ENCODE peak calls at places on chromosomes 1 and 21, in four cellular contexts. One of them, this sample, is unnamed.

GRCh38 chr1:150577557-150578277 is 1.7 kb downstream of the MCL1 start:
- DNase-seq in neuronal stem cell: no peak
- DNase-seq in CD4-positive, CD25-positive, alpha-beta regulatory T cell: peak
- DNase-seq in GM23338: peak
- DNase-seq in this sample: peak

GRCh38 chr1:27655151-27655929 is 16.7 kb downstream of the IFI6 start:
- DNase-seq in neuronal stem cell: no peak
- DNase-seq in CD4-positive, CD25-positive, alpha-beta regulatory T cell: no peak
- DNase-seq in GM23338: peak
- DNase-seq in this sample: no peak

GRCh38 chr1:26126321-26127084 is 14.9 kb downstream of the PDIK1L start:
- DNase-seq in neuronal stem cell: no peak
- DNase-seq in CD4-positive, CD25-positive, alpha-beta regulatory T cell: peak
- DNase-seq in GM23338: no peak
- DNase-seq in this sample: no peak

GRCh38 chr1:93964777-93965200 is 55.6 kb upstream of the GCLM start:
- DNase-seq in neuronal stem cell: no peak
- DNase-seq in CD4-positive, CD25-positive, alpha-beta regulatory T cell: no peak
- DNase-seq in GM23338: no peak
- DNase-seq in this sample: peak

GRCh38 chr1:244246334-244246733 is 195.3 kb downstream of the ZBTB18 start:
- DNase-seq in neuronal stem cell: no peak
- DNase-seq in CD4-positive, CD25-positive, alpha-beta regulatory T cell: no peak
- DNase-seq in GM23338: no peak
- DNase-seq in this sample: no peak

GRCh38 chr1:25550683-25551310 is 7.4 kb downstream of the LDLRAP1 start:
- DNase-seq in neuronal stem cell: no peak
- DNase-seq in CD4-positive, CD25-positive, alpha-beta regulatory T cell: no peak
- DNase-seq in GM23338: no peak
- DNase-seq in this sample: no peak

GRCh38 chr1:197485790-197486189 is 217.7 kb downstream of the CRB1 start:
- DNase-seq in neuronal stem cell: no peak
- DNase-seq in CD4-positive, CD25-positive, alpha-beta regulatory T cell: no peak
- DNase-seq in GM23338: no peak
- DNase-seq in this sample: no peak

GRCh38 chr1:22177354-22178003 is 34.6 kb upstream of the WNT4 start:
- DNase-seq in neuronal stem cell: no peak
- DNase-seq in CD4-positive, CD25-positive, alpha-beta regulatory T cell: no peak
- DNase-seq in GM23338: no peak
- DNase-seq in this sample: no peak

GRCh38 chr1:20100632-20101355 is 18.5 kb downstream of the PLA2G2D start:
- DNase-seq in neuronal stem cell: peak
- DNase-seq in CD4-positive, CD25-positive, alpha-beta regulatory T cell: peak
- DNase-seq in GM23338: peak
- DNase-seq in this sample: peak

GRCh38 chr1:202264300-202265075 is 70.9 kb downstream of the LGR6 start:
- DNase-seq in neuronal stem cell: no peak
- DNase-seq in CD4-positive, CD25-positive, alpha-beta regulatory T cell: no peak
- DNase-seq in GM23338: no peak
- DNase-seq in this sample: no peak

GRCh38 chr1:171185064-171185463 is at the start of gene FMO2:
- DNase-seq in neuronal stem cell: no peak
- DNase-seq in CD4-positive, CD25-positive, alpha-beta regulatory T cell: no peak
- DNase-seq in GM23338: peak
- DNase-seq in this sample: no peak

GRCh38 chr1:57307382-57307781 is 116.5 kb downstream of the DAB1 start:
- DNase-seq in neuronal stem cell: no peak
- DNase-seq in CD4-positive, CD25-positive, alpha-beta regulatory T cell: peak
- DNase-seq in GM23338: peak
- DNase-seq in this sample: no peak

GRCh38 chr1:173861731-173862145 is 6.1 kb downstream of the GAS5 start:
- DNase-seq in neuronal stem cell: no peak
- DNase-seq in CD4-positive, CD25-positive, alpha-beta regulatory T cell: no peak
- DNase-seq in GM23338: peak
- DNase-seq in this sample: no peak

GRCh38 chr1:212030936-212031528 is 4.3 kb downstream of the INTS7 start:
- DNase-seq in neuronal stem cell: no peak
- DNase-seq in CD4-positive, CD25-positive, alpha-beta regulatory T cell: no peak
- DNase-seq in GM23338: no peak
- DNase-seq in this sample: peak

GRCh38 chr1:204095248-204095640 is 22.3 kb downstream of the SOX13 start:
- DNase-seq in neuronal stem cell: no peak
- DNase-seq in CD4-positive, CD25-positive, alpha-beta regulatory T cell: no peak
- DNase-seq in GM23338: no peak
- DNase-seq in this sample: no peak

GRCh38 chr1:63922848-63923247 is 149.0 kb downstream of the ROR1 start:
- DNase-seq in neuronal stem cell: no peak
- DNase-seq in CD4-positive, CD25-positive, alpha-beta regulatory T cell: no peak
- DNase-seq in GM23338: no peak
- DNase-seq in this sample: no peak

GRCh38 chr1:43452789-43453441 is 816 bp downstream of the HYI start:
- DNase-seq in neuronal stem cell: peak
- DNase-seq in CD4-positive, CD25-positive, alpha-beta regulatory T cell: no peak
- DNase-seq in GM23338: peak
- DNase-seq in this sample: no peak

GRCh38 chr1:68481041-68481440 is 15.8 kb downstream of the DEPDC1 start:
- DNase-seq in neuronal stem cell: no peak
- DNase-seq in CD4-positive, CD25-positive, alpha-beta regulatory T cell: no peak
- DNase-seq in GM23338: no peak
- DNase-seq in this sample: peak

GRCh38 chr1:31576743-31577455 is 584 bp downstream of the TINAGL1 start:
- DNase-seq in neuronal stem cell: no peak
- DNase-seq in CD4-positive, CD25-positive, alpha-beta regulatory T cell: no peak
- DNase-seq in GM23338: no peak
- DNase-seq in this sample: no peak

GRCh38 chr1:32204943-32205361 is 519 bp upstream of the IQCC start:
- DNase-seq in neuronal stem cell: no peak
- DNase-seq in CD4-positive, CD25-positive, alpha-beta regulatory T cell: no peak
- DNase-seq in GM23338: peak
- DNase-seq in this sample: no peak

GRCh38 chr1:226310123-226310540 is 1.2 kb upstream of the LIN9 start:
- DNase-seq in neuronal stem cell: no peak
- DNase-seq in CD4-positive, CD25-positive, alpha-beta regulatory T cell: no peak
- DNase-seq in GM23338: peak
- DNase-seq in this sample: no peak

GRCh38 chr1:5661196-5662130 is 330.8 kb downstream of the NPHP4 start:
- DNase-seq in neuronal stem cell: no peak
- DNase-seq in CD4-positive, CD25-positive, alpha-beta regulatory T cell: no peak
- DNase-seq in GM23338: no peak
- DNase-seq in this sample: no peak

GRCh38 chr1:115668579-115668978 is 26.8 kb downstream of the VANGL1 start:
- DNase-seq in neuronal stem cell: no peak
- DNase-seq in CD4-positive, CD25-positive, alpha-beta regulatory T cell: no peak
- DNase-seq in GM23338: no peak
- DNase-seq in this sample: peak

GRCh38 chr21:44058652-44058964 is 46.5 kb downstream of the TRAPPC10 start:
- DNase-seq in neuronal stem cell: no peak
- DNase-seq in CD4-positive, CD25-positive, alpha-beta regulatory T cell: no peak
- DNase-seq in GM23338: no peak
- DNase-seq in this sample: no peak

GRCh38 chr1:184075040-184076029 is 23.8 kb downstream of the TSEN15 start:
- DNase-seq in neuronal stem cell: no peak
- DNase-seq in CD4-positive, CD25-positive, alpha-beta regulatory T cell: peak
- DNase-seq in GM23338: peak
- DNase-seq in this sample: peak

GRCh38 chr21:43959231-43960041 is 52.7 kb upstream of the TRAPPC10 start:
- DNase-seq in neuronal stem cell: no peak
- DNase-seq in CD4-positive, CD25-positive, alpha-beta regulatory T cell: no peak
- DNase-seq in GM23338: no peak
- DNase-seq in this sample: no peak

GRCh38 chr1:201191723-201192477 is 1.3 kb downstream of the IGFN1 start:
- DNase-seq in neuronal stem cell: no peak
- DNase-seq in CD4-positive, CD25-positive, alpha-beta regulatory T cell: no peak
- DNase-seq in GM23338: no peak
- DNase-seq in this sample: peak

GRCh38 chr1:202249846-202250245 is 56.2 kb downstream of the LGR6 start:
- DNase-seq in neuronal stem cell: no peak
- DNase-seq in CD4-positive, CD25-positive, alpha-beta regulatory T cell: no peak
- DNase-seq in GM23338: no peak
- DNase-seq in this sample: no peak

DNA sequence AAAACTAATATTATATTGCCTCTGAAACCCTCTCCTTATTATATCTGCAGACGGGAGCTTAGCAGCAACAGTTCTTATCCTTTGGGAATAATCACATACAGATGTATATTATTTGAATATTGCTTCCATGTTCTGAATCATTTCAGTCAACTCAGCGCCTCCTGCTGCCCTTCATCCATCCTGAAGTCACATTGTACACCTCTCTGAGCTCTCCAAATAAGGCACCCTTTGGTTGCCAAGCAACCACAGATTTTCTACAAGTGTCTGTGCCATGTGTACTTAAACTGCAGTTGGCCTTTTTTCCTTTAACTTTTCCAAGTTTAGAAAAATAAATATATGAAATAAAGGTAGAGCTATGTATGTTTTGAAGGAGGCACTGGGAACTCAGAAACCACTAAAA is 384.2 kb downstream of the LRRIQ3 start:
- DNase-seq in neuronal stem cell: no peak
- DNase-seq in CD4-positive, CD25-positive, alpha-beta regulatory T cell: no peak
- DNase-seq in GM23338: no peak
- DNase-seq in this sample: no peak
- H3K4me3 ChIP-seq in neuronal stem cell: no peak
- H3K4me3 ChIP-seq in CD4-positive, CD25-positive, alpha-beta regulatory T cell: no peak
- H3K4me3 ChIP-seq in GM23338: no peak
- H3K4me3 ChIP-seq in this sample: no peak

DNA sequence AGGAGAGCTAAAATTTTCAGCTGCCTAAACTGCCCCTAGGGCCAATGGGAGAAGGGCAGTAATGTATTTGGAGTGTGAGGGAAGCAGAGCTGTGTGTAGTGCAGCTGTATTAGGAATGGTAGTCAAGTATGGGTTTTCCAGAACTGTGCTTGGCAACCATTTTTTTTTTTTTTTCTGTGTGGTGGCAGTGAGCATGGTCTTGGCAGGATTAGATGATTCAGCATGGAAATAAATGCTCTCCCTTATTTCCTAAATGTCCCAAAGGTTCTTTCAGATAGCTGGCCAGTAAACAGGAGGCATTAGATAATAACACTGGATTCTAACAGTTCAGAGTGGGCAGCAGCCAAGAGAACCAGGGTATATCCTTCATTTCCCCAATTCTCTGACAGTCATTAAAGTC is 81.7 kb downstream of the NDUFS5 start:
- DNase-seq in neuronal stem cell: no peak
- DNase-seq in CD4-positive, CD25-positive, alpha-beta regulatory T cell: no peak
- DNase-seq in GM23338: no peak
- DNase-seq in this sample: no peak
- H3K4me3 ChIP-seq in neuronal stem cell: peak
- H3K4me3 ChIP-seq in CD4-positive, CD25-positive, alpha-beta regulatory T cell: no peak
- H3K4me3 ChIP-seq in GM23338: peak
- H3K4me3 ChIP-seq in this sample: peak

DNA sequence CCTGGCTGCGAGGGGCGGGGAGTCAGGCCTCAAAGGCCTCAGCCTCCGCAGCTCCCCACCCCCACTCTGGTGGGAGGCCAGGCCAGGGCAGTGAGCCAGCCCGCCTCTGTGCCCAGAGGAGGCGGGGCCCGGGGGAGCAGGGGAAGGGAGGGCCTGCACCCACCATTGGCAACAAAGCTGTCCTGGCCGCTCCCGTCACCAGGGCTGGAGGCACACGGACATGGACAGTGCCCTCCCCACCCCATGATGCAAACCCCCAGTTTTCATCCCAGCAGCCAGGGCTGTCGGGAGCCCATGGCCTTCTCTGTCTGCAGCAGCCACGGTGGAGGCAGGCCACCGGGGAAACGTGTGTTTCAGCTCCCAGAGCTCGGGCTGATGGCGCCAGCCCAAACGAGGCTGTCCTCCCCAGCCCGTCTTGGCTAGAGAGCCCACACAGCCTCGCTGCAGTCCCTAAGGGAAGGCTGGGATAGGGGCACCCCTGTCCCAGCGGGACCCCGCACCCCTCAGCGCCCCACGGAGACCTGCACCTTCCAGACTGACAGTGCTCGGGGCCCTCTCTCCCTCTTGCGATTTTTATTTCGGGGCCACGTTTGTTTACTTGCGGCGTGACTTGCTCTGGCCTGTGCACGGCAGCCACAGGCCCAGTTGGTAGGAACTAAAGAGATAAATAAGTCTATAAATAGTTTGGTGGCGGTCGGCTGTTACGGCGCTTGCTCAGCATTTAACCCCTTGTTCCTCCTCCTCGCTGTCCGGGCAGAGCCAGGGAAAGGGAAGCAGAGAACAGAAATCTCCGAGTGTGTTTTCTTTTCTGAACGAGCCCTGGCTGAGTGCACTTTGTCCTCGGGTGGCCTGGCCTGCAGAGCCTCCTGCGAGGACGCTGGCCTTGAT is 101.8 kb downstream of the PRDM16 start:
- DNase-seq in neuronal stem cell: peak
- DNase-seq in CD4-positive, CD25-positive, alpha-beta regulatory T cell: no peak
- DNase-seq in GM23338: no peak
- DNase-seq in this sample: peak
- H3K4me3 ChIP-seq in neuronal stem cell: no peak
- H3K4me3 ChIP-seq in CD4-positive, CD25-positive, alpha-beta regulatory T cell: no peak
- H3K4me3 ChIP-seq in GM23338: no peak
- H3K4me3 ChIP-seq in this sample: peak

GRCh38 chr1:36322085-36322785 is 1.2 kb downstream of the EVA1B start:
- DNase-seq in neuronal stem cell: no peak
- DNase-seq in CD4-positive, CD25-positive, alpha-beta regulatory T cell: no peak
- DNase-seq in GM23338: peak
- DNase-seq in this sample: no peak

GRCh38 chr1:36322786-36323635 is 434 bp downstream of the EVA1B start:
- DNase-seq in neuronal stem cell: peak
- DNase-seq in CD4-positive, CD25-positive, alpha-beta regulatory T cell: peak
- DNase-seq in GM23338: peak
- DNase-seq in this sample: peak

GRCh38 chr1:36320291-36320758 is 3.1 kb downstream of the EVA1B start:
- DNase-seq in neuronal stem cell: no peak
- DNase-seq in CD4-positive, CD25-positive, alpha-beta regulatory T cell: no peak
- DNase-seq in GM23338: peak
- DNase-seq in this sample: no peak

GRCh38 chr1:36320767-36321118 is 2.7 kb downstream of the EVA1B start:
- DNase-seq in neuronal stem cell: no peak
- DNase-seq in CD4-positive, CD25-positive, alpha-beta regulatory T cell: no peak
- DNase-seq in GM23338: peak
- DNase-seq in this sample: no peak

DNA sequence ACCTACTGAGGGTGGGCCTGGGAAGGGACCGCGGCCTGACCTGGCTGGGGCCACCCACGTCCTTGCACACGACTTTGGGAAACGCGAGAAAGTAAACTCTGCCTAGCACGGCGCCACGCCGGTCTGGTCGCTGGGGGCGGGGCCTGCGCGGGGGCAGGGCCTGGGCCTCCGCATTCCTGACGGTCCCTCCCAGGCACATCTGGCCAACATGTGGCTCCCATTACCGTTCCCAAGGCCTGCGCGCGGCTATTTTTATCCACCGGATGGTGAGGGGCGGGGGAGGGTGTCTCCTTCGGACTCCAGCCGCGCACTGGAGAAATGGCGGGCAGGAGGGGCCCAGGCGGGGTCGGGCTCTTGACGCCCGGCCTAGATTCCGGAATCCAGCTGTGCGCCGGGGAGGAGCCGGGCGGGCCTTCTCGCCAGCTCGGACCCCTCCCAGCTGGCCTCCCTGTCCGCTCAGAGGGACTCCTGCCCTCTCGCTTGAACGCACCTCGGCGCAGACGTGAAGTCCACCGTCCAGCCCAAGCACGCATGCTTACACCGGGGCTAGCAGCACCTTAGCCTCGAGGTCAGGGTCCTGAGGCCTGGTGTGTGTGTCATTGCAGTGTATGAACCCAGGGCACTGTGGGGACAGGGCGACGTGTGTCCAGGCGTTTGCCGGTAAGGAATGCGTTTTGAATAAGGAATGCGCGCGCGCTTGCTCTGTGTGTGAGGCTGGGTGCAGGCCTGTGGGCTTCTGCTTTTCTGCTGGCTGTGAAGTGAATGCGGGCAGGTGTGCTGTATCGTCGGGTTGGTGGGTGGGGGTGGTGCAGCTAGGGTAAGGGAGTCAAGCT is 2.1 kb downstream of the EVA1B start:
- DNase-seq in neuronal stem cell: peak
- DNase-seq in CD4-positive, CD25-positive, alpha-beta regulatory T cell: no peak
- DNase-seq in GM23338: peak
- DNase-seq in this sample: peak
- H3K4me3 ChIP-seq in neuronal stem cell: peak
- H3K4me3 ChIP-seq in CD4-positive, CD25-positive, alpha-beta regulatory T cell: no peak
- H3K4me3 ChIP-seq in GM23338: peak
- H3K4me3 ChIP-seq in this sample: peak